ENCODE peak calls at places on chromosomes 3 and 15, in nine cellular contexts. L is IMR-90, R is Peyer's patch, E is ovary, D is left ventricle myocardium inferior, U is bronchial epithelial cell, O is fibroblast of villous mesenchyme, I is foreskin fibroblast, Q is pancreas. P is an unnamed sample.

GRCh38 chr3:60399295-60399694 is 852.0 kb downstream of the FHIT start:
- DNase-seq in L (no peak), R (no peak), E (no peak), D (no peak), U (no peak), O (no peak), I (no peak), Q (no peak), P (no peak)

GRCh38 chr3:52090620-52091468 is 34.5 kb upstream of the DUSP7 start:
- DNase-seq in L (no peak), R (no peak), E (no peak), D (peak; percentile 10), U (no peak), O (no peak), I (no peak), Q (no peak), P (no peak)

GRCh38 chr3:140186421-140186920 is 251.5 kb downstream of the CLSTN2 start:
- DNase-seq in L (peak; percentile 50), R (no peak), E (no peak), D (no peak), U (peak; percentile 57), O (peak; percentile 46), I (peak; percentile 68), Q (peak; percentile 27), P (peak; percentile 66)

GRCh38 chr3:119831941-119832371 is 50.1 kb downstream of the NR1I2 start:
- DNase-seq in L (peak; percentile 70), R (no peak), E (no peak), D (no peak), U (no peak), O (peak; percentile 57), I (peak; percentile 74), Q (no peak), P (peak; percentile 9)

GRCh38 chr15:72382146-72382545 is 6.3 kb upstream of the HEXA start:
- DNase-seq in L (no peak), R (no peak), E (no peak), D (no peak), U (no peak), O (peak; percentile 4), I (peak; percentile 10), Q (no peak), P (no peak)

GRCh38 chr15:41562784-41563198 is 3.8 kb downstream of the TYRO3 start:
- DNase-seq in L (peak; percentile 37), R (no peak), E (peak; percentile 88), D (no peak), U (no peak), O (no peak), I (peak; percentile 44), Q (no peak), P (no peak)

GRCh38 chr3:37997321-37997720 is 6.7 kb downstream of the VILL start:
- DNase-seq in L (no peak), R (no peak), E (no peak), D (no peak), U (no peak), O (no peak), I (no peak), Q (peak; percentile 10), P (no peak)

GRCh38 chr15:73026496-73027054 is 25.7 kb upstream of the NEO1 start:
- DNase-seq in L (no peak), R (no peak), E (no peak), D (no peak), U (no peak), O (no peak), I (no peak), Q (no peak), P (no peak)

GRCh38 chr3:72907851-72908620 is 20.2 kb downstream of the GXYLT2 start:
- DNase-seq in L (peak; percentile 86), R (no peak), E (peak; percentile 38), D (peak; percentile 40), U (peak; percentile 66), O (peak; percentile 81), I (peak; percentile 90), Q (no peak), P (peak; percentile 91)

GRCh38 chr3:50985893-50986292 is 311.2 kb downstream of the DOCK3 start:
- DNase-seq in L (no peak), R (no peak), E (no peak), D (no peak), U (no peak), O (no peak), I (no peak), Q (no peak), P (no peak)

GRCh38 chr3:58135712-58136543 is 74.8 kb downstream of the DNASE1L3 start:
- DNase-seq in L (no peak), R (no peak), E (no peak), D (peak; percentile 42), U (no peak), O (no peak), I (no peak), Q (no peak), P (no peak)

GRCh38 chr3:175199961-175200360 is 340.8 kb downstream of the NAALADL2 start:
- DNase-seq in L (peak; percentile 45), R (no peak), E (no peak), D (no peak), U (no peak), O (no peak), I (peak; percentile 7), Q (no peak), P (peak; percentile 31)

GRCh38 chr3:184574552-184575430 is 13.2 kb downstream of the EPHB3 start:
- DNase-seq in L (no peak), R (no peak), E (no peak), D (no peak), U (no peak), O (peak; percentile 59), I (no peak), Q (no peak), P (peak; percentile 47)

GRCh38 chr15:33584797-33585196 is 274.0 kb downstream of the RYR3 start:
- DNase-seq in L (peak; percentile 12), R (no peak), E (peak; percentile 67), D (no peak), U (peak; percentile 66), O (peak; percentile 15), I (peak; percentile 7), Q (no peak), P (peak; percentile 56)

GRCh38 chr3:48406443-48407431 is 23.1 kb downstream of the PLXNB1 start:
- DNase-seq in L (no peak), R (peak; percentile 9), E (peak; percentile 15), D (no peak), U (no peak), O (no peak), I (no peak), Q (peak; percentile 2), P (no peak)

GRCh38 chr3:14289590-14290453 is 111.2 kb downstream of the LSM3 start:
- DNase-seq in L (peak; percentile 96), R (no peak), E (peak; percentile 66), D (no peak), U (peak; percentile 56), O (peak; percentile 89), I (peak; percentile 91), Q (no peak), P (peak; percentile 89)

GRCh38 chr15:34018021-34018645 is 20.9 kb downstream of the AVEN start:
- DNase-seq in L (no peak), R (peak; percentile 28), E (no peak), D (no peak), U (no peak), O (no peak), I (no peak), Q (no peak), P (no peak)

GRCh38 chr3:118960876-118961275 is 73.8 kb downstream of the IGSF11 start:
- DNase-seq in L (no peak), R (no peak), E (no peak), D (no peak), U (peak; percentile 35), O (no peak), I (peak; percentile 5), Q (no peak), P (no peak)

GRCh38 chr3:15983232-15983631 is 185.5 kb upstream of the ANKRD28 start:
- DNase-seq in L (peak; percentile 78), R (no peak), E (no peak), D (no peak), U (peak; percentile 91), O (peak; percentile 90), I (peak; percentile 96), Q (no peak), P (peak; percentile 68)
- H3K4me3 ChIP-seq in L (peak overlapping the region; percentile 7), R (no peak overlapping the region), E (no peak overlapping the region), D (peak overlapping the region; percentile 49), U (no peak overlapping the region), O (no peak overlapping the region), I (peak overlapping the region; percentile 32), Q (no peak overlapping the region), P (no peak overlapping the region)

DNA sequence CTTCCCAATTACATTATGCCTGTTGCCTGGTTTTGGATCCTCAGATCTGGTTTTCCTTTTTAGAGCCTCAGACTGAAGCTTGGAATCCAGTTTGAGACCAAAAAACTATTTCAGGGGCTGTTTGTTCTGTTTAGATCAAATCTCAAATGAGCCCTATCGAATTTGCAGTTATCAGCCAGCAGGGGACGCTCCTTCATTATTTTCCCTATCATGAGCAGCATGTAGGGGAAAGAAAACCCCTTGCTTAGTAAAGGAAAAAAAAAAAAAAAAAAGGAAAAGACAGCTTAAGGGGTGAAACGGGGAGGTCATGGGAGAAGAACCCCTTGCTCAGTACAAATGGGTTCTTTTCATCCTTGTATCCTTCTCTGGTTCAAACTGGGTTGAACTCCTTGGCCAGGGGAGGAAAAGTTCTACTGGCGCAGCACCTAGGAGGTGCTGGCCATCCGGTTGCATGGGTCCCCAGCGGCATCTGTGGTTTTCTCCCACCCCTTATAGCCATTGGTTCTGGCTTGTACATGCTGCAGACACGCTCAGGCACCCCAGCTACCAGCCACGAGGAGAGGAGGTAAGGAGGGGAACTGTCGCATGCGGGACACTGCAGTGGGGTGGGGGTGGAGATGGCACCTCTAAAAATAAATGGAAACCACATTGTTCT is 1375.1 kb upstream of the ALCAM start:
- DNase-seq in L (no peak), R (no peak), E (no peak), D (no peak), U (peak; percentile 16), O (no peak), I (no peak), Q (no peak), P (peak; percentile 5)
- TF ChIP-seq CTCF in L (peak; percentile 31), R (no peak), E (no peak), D (no peak), U (peak; percentile 55), O (peak; percentile 19), I (no peak), Q (no peak), P (peak; percentile 26)

GRCh38 chr3:150370129-150370602 is 37.9 kb upstream of the TSC22D2 start:
- DNase-seq in L (peak; percentile 97), R (no peak), E (peak; percentile 35), D (no peak), U (peak; percentile 97), O (peak; percentile 94), I (peak; percentile 97), Q (no peak), P (peak; percentile 98)
- H3K4me3 ChIP-seq in L (peak overlapping the region; percentile 38), R (no peak overlapping the region), E (no peak overlapping the region), D (peak overlapping the region; percentile 28), U (peak overlapping the region; percentile 41), O (peak overlapping the region; percentile 61), I (peak overlapping the region; percentile 56), Q (no peak overlapping the region), P (peak overlapping the region; percentile 45)

DNA sequence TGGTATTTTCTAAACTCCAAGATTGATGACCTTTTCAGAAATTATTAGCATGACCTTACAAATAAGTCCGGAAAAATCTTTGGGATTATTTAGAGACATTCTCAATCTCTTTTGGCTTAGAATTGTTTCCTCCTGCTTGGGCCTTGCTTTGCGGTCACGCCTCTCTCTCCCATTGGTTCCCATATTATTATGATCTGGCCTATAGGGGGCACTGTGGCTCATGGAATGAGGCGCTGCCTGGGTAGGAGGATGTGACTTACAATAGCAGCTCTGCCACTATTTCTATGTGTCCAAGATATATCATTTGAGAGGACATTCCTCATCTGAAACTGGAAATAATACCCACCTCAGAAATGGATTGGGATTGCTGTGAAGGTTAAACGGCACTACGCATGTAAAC is 464.9 kb downstream of the MFSD1 start:
- DNase-seq in L (peak; percentile 6), R (no peak), E (no peak), D (no peak), U (peak; percentile 57), O (no peak), I (peak; percentile 48), Q (no peak), P (peak; percentile 65)
- TF ChIP-seq CTCF in L (peak; percentile 43), R (no peak), E (no peak), D (peak; percentile 41), U (peak; percentile 49), O (peak; percentile 37), I (peak; percentile 11), Q (no peak), P (peak; percentile 44)